ENCODE peak calls at places on chromosomes 13 and 19, in nine cellular contexts. One of them, this sample, is unnamed.

GRCh38 chr13:45055902-45056648 is 64.2 kb upstream of the GTF2F2 start:
- DNase-seq in LoVo: peak
- DNase-seq in stimulated activated CD4-positive, alpha-beta T cell treated with anti-CD3 and anti-CD28 coated beads, Interleukin-2, amount 100 ng/mL, for 24 hours: peak
- DNase-seq in NCI-H774: no peak
- DNase-seq in B cell: no peak
- DNase-seq in suprapubic skin: no peak
- DNase-seq in heart right ventricle: peak
- DNase-seq in head of caudate nucleus: peak
- DNase-seq in neural crest cell: no peak
- DNase-seq in this sample: no peak

GRCh38 chr19:17340871-17341357 is 3.6 kb downstream of the GTPBP3 start:
- DNase-seq in LoVo: no peak
- DNase-seq in stimulated activated CD4-positive, alpha-beta T cell treated with anti-CD3 and anti-CD28 coated beads, Interleukin-2, amount 100 ng/mL, for 24 hours: no peak
- DNase-seq in NCI-H774: no peak
- DNase-seq in B cell: no peak
- DNase-seq in suprapubic skin: no peak
- DNase-seq in heart right ventricle: no peak
- DNase-seq in head of caudate nucleus: no peak
- DNase-seq in neural crest cell: no peak
- DNase-seq in this sample: no peak

GRCh38 chr19:1945899-1946298 is 4.9 kb downstream of the CSNK1G2 start:
- DNase-seq in LoVo: peak
- DNase-seq in stimulated activated CD4-positive, alpha-beta T cell treated with anti-CD3 and anti-CD28 coated beads, Interleukin-2, amount 100 ng/mL, for 24 hours: peak
- DNase-seq in NCI-H774: no peak
- DNase-seq in B cell: no peak
- DNase-seq in suprapubic skin: no peak
- DNase-seq in heart right ventricle: peak
- DNase-seq in head of caudate nucleus: peak
- DNase-seq in neural crest cell: peak
- DNase-seq in this sample: peak

GRCh38 chr13:44278164-44278563 is 95.5 kb upstream of the SERP2 start:
- DNase-seq in LoVo: no peak
- DNase-seq in stimulated activated CD4-positive, alpha-beta T cell treated with anti-CD3 and anti-CD28 coated beads, Interleukin-2, amount 100 ng/mL, for 24 hours: no peak
- DNase-seq in NCI-H774: no peak
- DNase-seq in B cell: no peak
- DNase-seq in suprapubic skin: no peak
- DNase-seq in heart right ventricle: no peak
- DNase-seq in head of caudate nucleus: no peak
- DNase-seq in neural crest cell: no peak
- DNase-seq in this sample: no peak

GRCh38 chr13:112444001-112444311 is 67.8 kb downstream of the SPACA7 start:
- DNase-seq in LoVo: peak
- DNase-seq in stimulated activated CD4-positive, alpha-beta T cell treated with anti-CD3 and anti-CD28 coated beads, Interleukin-2, amount 100 ng/mL, for 24 hours: peak
- DNase-seq in NCI-H774: peak
- DNase-seq in B cell: peak
- DNase-seq in suprapubic skin: no peak
- DNase-seq in heart right ventricle: peak
- DNase-seq in head of caudate nucleus: peak
- DNase-seq in neural crest cell: peak
- DNase-seq in this sample: no peak

GRCh38 chr19:15404097-15404779 is 14.6 kb downstream of the AKAP8L start:
- DNase-seq in LoVo: no peak
- DNase-seq in stimulated activated CD4-positive, alpha-beta T cell treated with anti-CD3 and anti-CD28 coated beads, Interleukin-2, amount 100 ng/mL, for 24 hours: no peak
- DNase-seq in NCI-H774: no peak
- DNase-seq in B cell: no peak
- DNase-seq in suprapubic skin: no peak
- DNase-seq in heart right ventricle: no peak
- DNase-seq in head of caudate nucleus: no peak
- DNase-seq in neural crest cell: no peak
- DNase-seq in this sample: no peak

GRCh38 chr19:20503536-20503935 is 62.0 kb downstream of the ZNF737 start:
- DNase-seq in LoVo: no peak
- DNase-seq in stimulated activated CD4-positive, alpha-beta T cell treated with anti-CD3 and anti-CD28 coated beads, Interleukin-2, amount 100 ng/mL, for 24 hours: no peak
- DNase-seq in NCI-H774: no peak
- DNase-seq in B cell: no peak
- DNase-seq in suprapubic skin: no peak
- DNase-seq in heart right ventricle: peak
- DNase-seq in head of caudate nucleus: no peak
- DNase-seq in neural crest cell: no peak
- DNase-seq in this sample: no peak

GRCh38 chr13:42753697-42754096 is 27.7 kb upstream of the FAM216B start:
- DNase-seq in LoVo: no peak
- DNase-seq in stimulated activated CD4-positive, alpha-beta T cell treated with anti-CD3 and anti-CD28 coated beads, Interleukin-2, amount 100 ng/mL, for 24 hours: no peak
- DNase-seq in NCI-H774: no peak
- DNase-seq in B cell: no peak
- DNase-seq in suprapubic skin: no peak
- DNase-seq in heart right ventricle: no peak
- DNase-seq in head of caudate nucleus: no peak
- DNase-seq in neural crest cell: no peak
- DNase-seq in this sample: no peak

GRCh38 chr19:42246143-42246868 is 3.9 kb upstream of the GSK3A start:
- DNase-seq in LoVo: peak
- DNase-seq in stimulated activated CD4-positive, alpha-beta T cell treated with anti-CD3 and anti-CD28 coated beads, Interleukin-2, amount 100 ng/mL, for 24 hours: no peak
- DNase-seq in NCI-H774: no peak
- DNase-seq in B cell: peak
- DNase-seq in suprapubic skin: peak
- DNase-seq in heart right ventricle: peak
- DNase-seq in head of caudate nucleus: peak
- DNase-seq in neural crest cell: no peak
- DNase-seq in this sample: peak

GRCh38 chr19:19538077-19538764 is at the start of gene CILP2:
- DNase-seq in LoVo: no peak
- DNase-seq in stimulated activated CD4-positive, alpha-beta T cell treated with anti-CD3 and anti-CD28 coated beads, Interleukin-2, amount 100 ng/mL, for 24 hours: peak
- DNase-seq in NCI-H774: peak
- DNase-seq in B cell: peak
- DNase-seq in suprapubic skin: no peak
- DNase-seq in heart right ventricle: no peak
- DNase-seq in head of caudate nucleus: peak
- DNase-seq in neural crest cell: peak
- DNase-seq in this sample: no peak

GRCh38 chr13:76709851-76710250 is 176.4 kb downstream of the KCTD12 start:
- DNase-seq in LoVo: no peak
- DNase-seq in stimulated activated CD4-positive, alpha-beta T cell treated with anti-CD3 and anti-CD28 coated beads, Interleukin-2, amount 100 ng/mL, for 24 hours: no peak
- DNase-seq in NCI-H774: no peak
- DNase-seq in B cell: no peak
- DNase-seq in suprapubic skin: no peak
- DNase-seq in heart right ventricle: no peak
- DNase-seq in head of caudate nucleus: no peak
- DNase-seq in neural crest cell: no peak
- DNase-seq in this sample: no peak

GRCh38 chr19:5215431-5215830 is 125.2 kb downstream of the PTPRS start:
- DNase-seq in LoVo: no peak
- DNase-seq in stimulated activated CD4-positive, alpha-beta T cell treated with anti-CD3 and anti-CD28 coated beads, Interleukin-2, amount 100 ng/mL, for 24 hours: no peak
- DNase-seq in NCI-H774: no peak
- DNase-seq in B cell: no peak
- DNase-seq in suprapubic skin: no peak
- DNase-seq in heart right ventricle: no peak
- DNase-seq in head of caudate nucleus: no peak
- DNase-seq in neural crest cell: no peak
- DNase-seq in this sample: no peak

GRCh38 chr19:40265763-40266099 is 19.4 kb downstream of the AKT2 start:
- DNase-seq in LoVo: no peak
- DNase-seq in stimulated activated CD4-positive, alpha-beta T cell treated with anti-CD3 and anti-CD28 coated beads, Interleukin-2, amount 100 ng/mL, for 24 hours: no peak
- DNase-seq in NCI-H774: no peak
- DNase-seq in B cell: no peak
- DNase-seq in suprapubic skin: no peak
- DNase-seq in heart right ventricle: no peak
- DNase-seq in head of caudate nucleus: no peak
- DNase-seq in neural crest cell: no peak
- DNase-seq in this sample: no peak

GRCh38 chr19:1457031-1457739 is 7.3 kb downstream of the APC2 start:
- DNase-seq in LoVo: no peak
- DNase-seq in stimulated activated CD4-positive, alpha-beta T cell treated with anti-CD3 and anti-CD28 coated beads, Interleukin-2, amount 100 ng/mL, for 24 hours: no peak
- DNase-seq in NCI-H774: no peak
- DNase-seq in B cell: no peak
- DNase-seq in suprapubic skin: no peak
- DNase-seq in heart right ventricle: no peak
- DNase-seq in head of caudate nucleus: no peak
- DNase-seq in neural crest cell: no peak
- DNase-seq in this sample: no peak

GRCh38 chr19:6376512-6377193 is 920 bp upstream of the PSPN start:
- DNase-seq in LoVo: no peak
- DNase-seq in stimulated activated CD4-positive, alpha-beta T cell treated with anti-CD3 and anti-CD28 coated beads, Interleukin-2, amount 100 ng/mL, for 24 hours: no peak
- DNase-seq in NCI-H774: no peak
- DNase-seq in B cell: no peak
- DNase-seq in suprapubic skin: no peak
- DNase-seq in heart right ventricle: no peak
- DNase-seq in head of caudate nucleus: no peak
- DNase-seq in neural crest cell: no peak
- DNase-seq in this sample: no peak

GRCh38 chr13:91058066-91058465 is 289.4 kb upstream of the MIR17HG start:
- DNase-seq in LoVo: no peak
- DNase-seq in stimulated activated CD4-positive, alpha-beta T cell treated with anti-CD3 and anti-CD28 coated beads, Interleukin-2, amount 100 ng/mL, for 24 hours: no peak
- DNase-seq in NCI-H774: no peak
- DNase-seq in B cell: no peak
- DNase-seq in suprapubic skin: no peak
- DNase-seq in heart right ventricle: no peak
- DNase-seq in head of caudate nucleus: no peak
- DNase-seq in neural crest cell: no peak
- DNase-seq in this sample: no peak

GRCh38 chr13:23617551-23618014 is 47.4 kb downstream of the TNFRSF19 start:
- DNase-seq in LoVo: no peak
- DNase-seq in stimulated activated CD4-positive, alpha-beta T cell treated with anti-CD3 and anti-CD28 coated beads, Interleukin-2, amount 100 ng/mL, for 24 hours: no peak
- DNase-seq in NCI-H774: no peak
- DNase-seq in B cell: no peak
- DNase-seq in suprapubic skin: no peak
- DNase-seq in heart right ventricle: no peak
- DNase-seq in head of caudate nucleus: no peak
- DNase-seq in neural crest cell: no peak
- DNase-seq in this sample: no peak

GRCh38 chr19:38667552-38668205 is 20.2 kb downstream of the ACTN4 start:
- DNase-seq in LoVo: no peak
- DNase-seq in stimulated activated CD4-positive, alpha-beta T cell treated with anti-CD3 and anti-CD28 coated beads, Interleukin-2, amount 100 ng/mL, for 24 hours: no peak
- DNase-seq in NCI-H774: no peak
- DNase-seq in B cell: peak
- DNase-seq in suprapubic skin: no peak
- DNase-seq in heart right ventricle: no peak
- DNase-seq in head of caudate nucleus: no peak
- DNase-seq in neural crest cell: no peak
- DNase-seq in this sample: no peak

GRCh38 chr13:98273824-98274786 is 97.0 kb upstream of the RNF113B start:
- DNase-seq in LoVo: no peak
- DNase-seq in stimulated activated CD4-positive, alpha-beta T cell treated with anti-CD3 and anti-CD28 coated beads, Interleukin-2, amount 100 ng/mL, for 24 hours: no peak
- DNase-seq in NCI-H774: no peak
- DNase-seq in B cell: no peak
- DNase-seq in suprapubic skin: no peak
- DNase-seq in heart right ventricle: no peak
- DNase-seq in head of caudate nucleus: no peak
- DNase-seq in neural crest cell: peak
- DNase-seq in this sample: no peak

GRCh38 chr19:54040003-54040402 is 23.7 kb downstream of the VSTM1 start:
- DNase-seq in LoVo: no peak
- DNase-seq in stimulated activated CD4-positive, alpha-beta T cell treated with anti-CD3 and anti-CD28 coated beads, Interleukin-2, amount 100 ng/mL, for 24 hours: no peak
- DNase-seq in NCI-H774: no peak
- DNase-seq in B cell: no peak
- DNase-seq in suprapubic skin: no peak
- DNase-seq in heart right ventricle: no peak
- DNase-seq in head of caudate nucleus: no peak
- DNase-seq in neural crest cell: no peak
- DNase-seq in this sample: no peak

GRCh38 chr19:17357724-17358123 is 19.4 kb downstream of the PLVAP start:
- DNase-seq in LoVo: no peak
- DNase-seq in stimulated activated CD4-positive, alpha-beta T cell treated with anti-CD3 and anti-CD28 coated beads, Interleukin-2, amount 100 ng/mL, for 24 hours: no peak
- DNase-seq in NCI-H774: peak
- DNase-seq in B cell: no peak
- DNase-seq in suprapubic skin: no peak
- DNase-seq in heart right ventricle: no peak
- DNase-seq in head of caudate nucleus: no peak
- DNase-seq in neural crest cell: no peak
- DNase-seq in this sample: no peak

GRCh38 chr19:12872941-12873890 is 8.0 kb downstream of the DNASE2 start:
- DNase-seq in LoVo: no peak
- DNase-seq in stimulated activated CD4-positive, alpha-beta T cell treated with anti-CD3 and anti-CD28 coated beads, Interleukin-2, amount 100 ng/mL, for 24 hours: peak
- DNase-seq in NCI-H774: no peak
- DNase-seq in B cell: peak
- DNase-seq in suprapubic skin: peak
- DNase-seq in heart right ventricle: peak
- DNase-seq in head of caudate nucleus: peak
- DNase-seq in neural crest cell: no peak
- DNase-seq in this sample: peak

GRCh38 chr13:59494560-59494970 is 669.2 kb downstream of the DIAPH3 start:
- DNase-seq in LoVo: no peak
- DNase-seq in stimulated activated CD4-positive, alpha-beta T cell treated with anti-CD3 and anti-CD28 coated beads, Interleukin-2, amount 100 ng/mL, for 24 hours: no peak
- DNase-seq in NCI-H774: no peak
- DNase-seq in B cell: no peak
- DNase-seq in suprapubic skin: no peak
- DNase-seq in heart right ventricle: peak
- DNase-seq in head of caudate nucleus: no peak
- DNase-seq in neural crest cell: no peak
- DNase-seq in this sample: no peak

GRCh38 chr19:12838893-12839656 is 760 bp downstream of the MAST1 start:
- DNase-seq in LoVo: no peak
- DNase-seq in stimulated activated CD4-positive, alpha-beta T cell treated with anti-CD3 and anti-CD28 coated beads, Interleukin-2, amount 100 ng/mL, for 24 hours: peak
- DNase-seq in NCI-H774: no peak
- DNase-seq in B cell: no peak
- DNase-seq in suprapubic skin: no peak
- DNase-seq in heart right ventricle: no peak
- DNase-seq in head of caudate nucleus: no peak
- DNase-seq in neural crest cell: no peak
- DNase-seq in this sample: no peak

GRCh38 chr13:52767949-52768516 is 28.4 kb upstream of the CNMD start:
- DNase-seq in LoVo: no peak
- DNase-seq in stimulated activated CD4-positive, alpha-beta T cell treated with anti-CD3 and anti-CD28 coated beads, Interleukin-2, amount 100 ng/mL, for 24 hours: no peak
- DNase-seq in NCI-H774: no peak
- DNase-seq in B cell: no peak
- DNase-seq in suprapubic skin: no peak
- DNase-seq in heart right ventricle: no peak
- DNase-seq in head of caudate nucleus: no peak
- DNase-seq in neural crest cell: no peak
- DNase-seq in this sample: no peak

GRCh38 chr13:41145136-41145908 is 12.7 kb upstream of the KBTBD6 start:
- DNase-seq in LoVo: no peak
- DNase-seq in stimulated activated CD4-positive, alpha-beta T cell treated with anti-CD3 and anti-CD28 coated beads, Interleukin-2, amount 100 ng/mL, for 24 hours: no peak
- DNase-seq in NCI-H774: no peak
- DNase-seq in B cell: no peak
- DNase-seq in suprapubic skin: no peak
- DNase-seq in heart right ventricle: no peak
- DNase-seq in head of caudate nucleus: no peak
- DNase-seq in neural crest cell: no peak
- DNase-seq in this sample: no peak

GRCh38 chr13:44719857-44720671 is 143.9 kb upstream of the TSC22D1 start:
- DNase-seq in LoVo: no peak
- DNase-seq in stimulated activated CD4-positive, alpha-beta T cell treated with anti-CD3 and anti-CD28 coated beads, Interleukin-2, amount 100 ng/mL, for 24 hours: no peak
- DNase-seq in NCI-H774: no peak
- DNase-seq in B cell: no peak
- DNase-seq in suprapubic skin: no peak
- DNase-seq in heart right ventricle: peak
- DNase-seq in head of caudate nucleus: no peak
- DNase-seq in neural crest cell: no peak
- DNase-seq in this sample: no peak

GRCh38 chr19:10946964-10947657 is 13.7 kb upstream of the SMARCA4 start:
- DNase-seq in LoVo: no peak
- DNase-seq in stimulated activated CD4-positive, alpha-beta T cell treated with anti-CD3 and anti-CD28 coated beads, Interleukin-2, amount 100 ng/mL, for 24 hours: no peak
- DNase-seq in NCI-H774: no peak
- DNase-seq in B cell: no peak
- DNase-seq in suprapubic skin: no peak
- DNase-seq in heart right ventricle: no peak
- DNase-seq in head of caudate nucleus: no peak
- DNase-seq in neural crest cell: no peak
- DNase-seq in this sample: no peak

GRCh38 chr13:102440259-102440936 is 38.5 kb upstream of the FGF14 start:
- DNase-seq in LoVo: peak
- DNase-seq in stimulated activated CD4-positive, alpha-beta T cell treated with anti-CD3 and anti-CD28 coated beads, Interleukin-2, amount 100 ng/mL, for 24 hours: no peak
- DNase-seq in NCI-H774: no peak
- DNase-seq in B cell: no peak
- DNase-seq in suprapubic skin: no peak
- DNase-seq in heart right ventricle: no peak
- DNase-seq in head of caudate nucleus: no peak
- DNase-seq in neural crest cell: no peak
- DNase-seq in this sample: no peak

GRCh38 chr13:85738696-85739320 is 60.4 kb downstream of the SLITRK6 start:
- DNase-seq in LoVo: no peak
- DNase-seq in stimulated activated CD4-positive, alpha-beta T cell treated with anti-CD3 and anti-CD28 coated beads, Interleukin-2, amount 100 ng/mL, for 24 hours: no peak
- DNase-seq in NCI-H774: no peak
- DNase-seq in B cell: no peak
- DNase-seq in suprapubic skin: no peak
- DNase-seq in heart right ventricle: no peak
- DNase-seq in head of caudate nucleus: no peak
- DNase-seq in neural crest cell: no peak
- DNase-seq in this sample: no peak

GRCh38 chr13:110216403-110217041 is 90.4 kb downstream of the COL4A1 start:
- DNase-seq in LoVo: no peak
- DNase-seq in stimulated activated CD4-positive, alpha-beta T cell treated with anti-CD3 and anti-CD28 coated beads, Interleukin-2, amount 100 ng/mL, for 24 hours: no peak
- DNase-seq in NCI-H774: no peak
- DNase-seq in B cell: no peak
- DNase-seq in suprapubic skin: no peak
- DNase-seq in heart right ventricle: peak
- DNase-seq in head of caudate nucleus: no peak
- DNase-seq in neural crest cell: no peak
- DNase-seq in this sample: no peak